ENCODE peak calls at places on chromosomes 12 and 14, in nine cellular contexts. N is stimulated activated CD8-positive, alpha-beta memory T cell treated with anti-CD3 and anti-CD28 coated beads, Interleukin-4, amount 100 ng/mL, for 1 hour; L is HuH-7.5; G is HTR-8/SVneo; B is frontal cortex; Z is Calu3; I is left lung; A is NCI-H69; F is T-helper 1 cell. J is an unnamed sample.

GRCh38 chr14:103543721-103544626 is 15.0 kb downstream of the TRMT61A start:
- DNase-seq in F (no peak), I (no peak), B (peak), G (no peak), N (no peak), Z (no peak), L (no peak), A (peak), J (no peak)

GRCh38 chr12:79614730-79615129 is 76.0 kb downstream of the PAWR start:
- DNase-seq in G (no peak), I (no peak), N (no peak), F (no peak), L (no peak), A (peak), Z (no peak), B (no peak), J (no peak)

GRCh38 chr12:12606793-12607589 is 4.7 kb upstream of the CREBL2 start:
- DNase-seq in G (no peak), L (no peak), I (no peak), A (no peak), Z (peak), F (no peak), N (no peak), B (no peak), J (no peak)

GRCh38 chr14:73576391-73576790 is 7.4 kb downstream of the ACOT2 start:
- DNase-seq in B (no peak), L (no peak), I (no peak), Z (no peak), F (no peak), N (no peak), G (no peak), A (no peak), J (no peak)

GRCh38 chr12:126483145-126484068 is 1418.2 kb downstream of the AACS start:
- DNase-seq in L (no peak), G (no peak), A (no peak), F (no peak), N (no peak), I (no peak), Z (no peak), B (no peak), J (peak)

GRCh38 chr14:102317564-102318248 is 1.8 kb upstream of the ZNF839 start:
- DNase-seq in B (no peak), L (no peak), G (no peak), F (no peak), N (no peak), I (no peak), Z (no peak), A (peak), J (peak)

GRCh38 chr12:47808574-47809380 is 10.9 kb downstream of the HDAC7 start:
- DNase-seq in G (no peak), F (no peak), A (no peak), Z (no peak), I (peak), N (no peak), B (no peak), L (no peak), J (no peak)

GRCh38 chr14:30385925-30386324 is 173.0 kb upstream of the G2E3 start:
- DNase-seq in B (no peak), F (no peak), Z (no peak), G (no peak), N (no peak), I (no peak), A (peak), L (no peak), J (no peak)

GRCh38 chr12:990308-990648 is 745 bp upstream of the ERC1 start:
- DNase-seq in Z (peak), B (no peak), A (peak), N (peak), G (no peak), L (no peak), F (peak), I (peak), J (peak)

GRCh38 chr14:51889851-51890250 is 29.4 kb downstream of the GNG2 start:
- DNase-seq in Z (no peak), G (no peak), L (no peak), N (no peak), F (no peak), A (peak), B (no peak), I (no peak), J (no peak)

GRCh38 chr12:48985901-48986300 is 7.8 kb downstream of the WNT1 start:
- DNase-seq in A (peak), F (no peak), N (no peak), G (no peak), I (no peak), Z (no peak), B (no peak), L (no peak), J (no peak)

GRCh38 chr12:120225200-120225558 is 24.3 kb upstream of the RPLP0 start:
- DNase-seq in F (no peak), Z (no peak), N (no peak), G (no peak), B (no peak), I (no peak), A (peak), L (no peak), J (no peak)

GRCh38 chr12:54257332-54257731 is 22.6 kb downstream of the CBX5 start:
- DNase-seq in G (no peak), N (no peak), B (no peak), Z (no peak), F (no peak), I (no peak), L (no peak), A (no peak), J (no peak)

GRCh38 chr12:55727643-55728184 is 1.1 kb downstream of the CD63 start:
- DNase-seq in F (no peak), L (no peak), A (peak), Z (peak), I (peak), G (no peak), N (no peak), B (no peak), J (no peak)

GRCh38 chr14:78178971-78179370 is 8.8 kb downstream of the NRXN3 start:
- DNase-seq in A (no peak), L (no peak), B (no peak), F (no peak), G (no peak), N (no peak), Z (no peak), I (no peak), J (no peak)

GRCh38 chr14:96204151-96205058 is at the start of gene BDKRB2:
- DNase-seq in N (no peak), I (peak), Z (peak), L (peak), F (no peak), A (peak), G (peak), B (peak), J (peak)

GRCh38 chr12:126355346-126355745 is 1290.1 kb downstream of the AACS start:
- DNase-seq in G (no peak), Z (no peak), L (no peak), B (no peak), F (no peak), I (no peak), N (no peak), A (peak), J (no peak)

GRCh38 chr14:33842299-33842698 is 108.6 kb downstream of the EGLN3 start:
- DNase-seq in I (no peak), B (no peak), N (no peak), F (no peak), Z (peak), A (peak), L (no peak), G (no peak), J (no peak)

GRCh38 chr14:83356080-83356479 is 1822.4 kb upstream of the SEL1L start:
- DNase-seq in A (no peak), I (no peak), L (no peak), N (no peak), Z (no peak), G (no peak), B (no peak), F (no peak), J (no peak)

GRCh38 chr12:92547906-92548305 is 154.9 kb upstream of the PLEKHG7 start:
- DNase-seq in L (no peak), A (no peak), F (no peak), B (no peak), G (no peak), Z (no peak), I (no peak), N (no peak), J (no peak)

GRCh38 chr14:59090572-59090971 is 97.9 kb upstream of the DAAM1 start:
- DNase-seq in Z (no peak), G (no peak), I (no peak), A (peak), L (no peak), N (no peak), F (no peak), B (no peak), J (no peak)

GRCh38 chr12:88153959-88154358 is 11.9 kb downstream of the TMTC3 start:
- DNase-seq in I (no peak), F (no peak), B (no peak), N (no peak), Z (peak), A (peak), L (no peak), G (no peak), J (no peak)

GRCh38 chr12:8145754-8146415 is 10.9 kb upstream of the ZNF705A start:
- DNase-seq in I (peak), N (no peak), B (no peak), G (no peak), A (peak), L (no peak), Z (no peak), F (no peak), J (peak)

GRCh38 chr14:105067140-105067968 is 2.1 kb upstream of the GPR132 start:
- DNase-seq in N (no peak), L (no peak), B (no peak), A (no peak), I (no peak), F (no peak), G (peak), Z (no peak), J (no peak)

GRCh38 chr12:107684990-107685359 is 624 bp upstream of the PWP1 start:
- DNase-seq in F (no peak), I (no peak), G (no peak), Z (peak), L (peak), B (no peak), N (no peak), A (peak), J (peak)

GRCh38 chr12:1922075-1922709 is 3.7 kb upstream of the CACNA2D4 start:
- DNase-seq in I (peak), L (peak), N (no peak), Z (no peak), B (no peak), F (no peak), A (no peak), G (no peak), J (no peak)

GRCh38 chr12:115008951-115009350 is 325.0 kb upstream of the TBX3 start:
- DNase-seq in B (no peak), I (no peak), L (no peak), G (no peak), F (no peak), N (no peak), A (no peak), Z (no peak), J (no peak)

GRCh38 chr12:1611775-1612174 is 17.3 kb upstream of the WNT5B start:
- DNase-seq in A (peak), I (no peak), N (no peak), Z (no peak), B (no peak), L (no peak), F (no peak), G (no peak), J (no peak)

GRCh38 chr12:86373813-86374212 is 117.6 kb upstream of the MGAT4C start:
- DNase-seq in G (no peak), A (no peak), L (no peak), I (no peak), F (no peak), N (no peak), Z (no peak), B (no peak), J (no peak)

GRCh38 chr14:61516957-61517356 is 178.4 kb upstream of the HIF1A start:
- DNase-seq in N (no peak), A (no peak), F (no peak), L (no peak), I (no peak), G (no peak), B (no peak), Z (no peak), J (no peak)

GRCh38 chr12:57086951-57087688 is 1.8 kb upstream of the NAB2 start:
- DNase-seq in L (no peak), B (peak), I (peak), G (peak), Z (peak), F (peak), N (peak), A (peak), J (peak)

GRCh38 chr14:106166650-106167204 is 640.3 kb downstream of the TMEM121 start:
- DNase-seq in N (no peak), A (no peak), Z (no peak), F (no peak), B (no peak), G (no peak), L (no peak), I (no peak), J (no peak)

GRCh38 chr14:30864934-30865333 is 9.4 kb upstream of the COCH start:
- DNase-seq in B (no peak), G (no peak), A (no peak), Z (no peak), I (no peak), N (no peak), L (no peak), F (no peak), J (no peak)

GRCh38 chr12:3935078-3935477 is 61.9 kb upstream of the PARP11 start:
- DNase-seq in A (no peak), L (no peak), G (no peak), Z (no peak), F (no peak), I (no peak), N (no peak), B (no peak), J (no peak)

GRCh38 chr12:15001733-15002471 is 29.1 kb downstream of the PDE6H start:
- DNase-seq in F (no peak), Z (no peak), I (peak), B (no peak), N (no peak), A (peak), L (no peak), G (no peak), J (no peak)

GRCh38 chr12:132353811-132354210 is 24.4 kb upstream of the GALNT9 start:
- DNase-seq in N (no peak), L (no peak), I (no peak), Z (no peak), G (no peak), F (no peak), A (no peak), B (no peak), J (no peak)

GRCh38 chr14:97641827-97642226 is 844.6 kb downstream of the VRK1 start:
- DNase-seq in L (no peak), B (no peak), Z (no peak), I (no peak), A (peak), N (no peak), G (no peak), F (no peak), J (no peak)

J was measured in NCI-H774.